ENCODE peak calls at places on chromosome 1, in ten cellular contexts. B is effector memory CD4-positive, alpha-beta T cell; F is myocyte; N is kidney glomerular epithelial cell; S is kidney tubule cell; O is small intestine; D is hepatic stellate cell; Q is stomach; T is AG04450; Z is type B pancreatic cell. U is an unnamed sample.

GRCh38 chr1:3207217-3207848 is 138.3 kb downstream of the PRDM16 start:
- DNase-seq in Z (no peak), N (no peak), Q (no peak), B (no peak), S (peak; percentile 18), T (no peak), D (no peak), O (peak; percentile 50), F (no peak), U (no peak)

GRCh38 chr1:220370041-220370700 is 97.9 kb upstream of the RAB3GAP2 start:
- DNase-seq in O (no peak), F (peak; percentile 88), T (peak; percentile 41), S (peak; percentile 85), Q (no peak), N (peak; percentile 89), Z (no peak), D (no peak), B (no peak), U (peak; percentile 83)

GRCh38 chr1:40421694-40422384 is 28.4 kb upstream of the ZFP69B start:
- DNase-seq in Q (peak; percentile 37), Z (no peak), S (no peak), T (no peak), F (no peak), B (no peak), O (no peak), D (no peak), N (no peak), U (no peak)

GRCh38 chr1:230270940-230271325 is 155.2 kb downstream of the PGBD5 start:
- DNase-seq in T (no peak), N (no peak), S (no peak), Z (no peak), D (no peak), B (no peak), O (no peak), F (no peak), Q (no peak), U (no peak)

GRCh38 chr1:6385673-6386191 is 7.8 kb downstream of the ACOT7 start:
- DNase-seq in O (no peak), Q (no peak), T (no peak), F (peak; percentile 34), S (peak; percentile 92), Z (no peak), N (no peak), D (peak; percentile 58), B (no peak), U (peak; percentile 74)

GRCh38 chr1:244369256-244370057 is 82.3 kb downstream of the ADSS2 start:
- DNase-seq in S (no peak), D (no peak), T (no peak), N (no peak), F (no peak), B (no peak), Q (peak; percentile 65), O (peak; percentile 78), Z (no peak), U (no peak)

GRCh38 chr1:21665711-21666571 is 3.2 kb downstream of the RAP1GAP start:
- DNase-seq in B (no peak), D (no peak), S (peak; percentile 55), N (no peak), F (no peak), T (no peak), O (no peak), Q (peak; percentile 31), Z (peak; percentile 66), U (no peak)

GRCh38 chr1:47438321-47439150 is 692 bp downstream of the FOXD2 start:
- DNase-seq in S (no peak), B (no peak), O (no peak), T (no peak), Q (no peak), D (no peak), F (no peak), Z (no peak), N (no peak), U (no peak)

U was measured in brain microvascular endothelial cell.